ENCODE peak calls at places on chromosomes 12 and 14, in six cellular contexts. Z, D, W, T, V and S are unnamed samples.

GRCh38 chr12:107450541-107450940 is 235.1 kb upstream of the PWP1 start:
- DNase-seq in V (no peak), W (no peak), T (no peak), Z (no peak), D (no peak), S (no peak)

GRCh38 chr12:11555195-11555594 is 94.3 kb upstream of the ETV6 start:
- DNase-seq in W (no peak), V (no peak), T (no peak), Z (no peak), D (no peak), S (no peak)

GRCh38 chr14:59148334-59148900 is 40.0 kb upstream of the DAAM1 start:
- DNase-seq in Z (no peak), W (no peak), D (no peak), T (no peak), V (no peak), S (no peak)

GRCh38 chr14:66111891-66112290 is 374.3 kb upstream of the CCDC196 start:
- DNase-seq in T (no peak), D (no peak), Z (no peak), V (no peak), W (no peak), S (no peak)

GRCh38 chr12:121523741-121524140 is 57.1 kb downstream of the KDM2B start:
- DNase-seq in W (no peak), Z (no peak), D (no peak), V (no peak), T (no peak), S (no peak)

GRCh38 chr14:69670093-69670492 is 58.7 kb downstream of the SUSD6 start:
- DNase-seq in D (no peak), W (no peak), Z (no peak), V (no peak), T (no peak), S (no peak)

GRCh38 chr14:81831128-81831815 is 297.6 kb upstream of the SEL1L start:
- DNase-seq in V (no peak), Z (no peak), D (no peak), T (no peak), W (no peak), S (no peak)

GRCh38 chr12:113149361-113150150 is at the start of gene CFAP73:
- DNase-seq in Z (peak), T (peak), V (peak), D (peak), W (peak), S (peak)

GRCh38 chr12:89083491-89083890 is 268.8 kb downstream of the DUSP6 start:
- DNase-seq in W (no peak), V (no peak), Z (no peak), T (no peak), D (no peak), S (no peak)

GRCh38 chr14:61568572-61569011 is 126.7 kb upstream of the HIF1A start:
- DNase-seq in T (no peak), D (no peak), W (peak), Z (no peak), V (no peak), S (no peak)

GRCh38 chr14:39267592-39268112 is 33.9 kb downstream of the MIA2 start:
- DNase-seq in W (no peak), V (no peak), T (no peak), D (no peak), Z (peak), S (no peak)

GRCh38 chr12:108814462-108815211 is 42.7 kb downstream of the SSH1 start:
- DNase-seq in W (no peak), Z (no peak), V (no peak), D (no peak), T (no peak), S (no peak)

GRCh38 chr14:21467620-21468019 is 9.1 kb downstream of the RAB2B start:
- DNase-seq in T (no peak), Z (no peak), V (no peak), W (no peak), D (peak), S (no peak)

GRCh38 chr12:10847701-10848100 is 1.6 kb downstream of the PRR4 start:
- DNase-seq in Z (no peak), W (no peak), V (no peak), D (no peak), T (no peak), S (no peak)

GRCh38 chr14:105195533-105196227 is 14.6 kb upstream of the NUDT14 start:
- DNase-seq in T (no peak), D (peak), Z (no peak), V (no peak), W (no peak), S (no peak)

GRCh38 chr14:85529803-85530574 is at the start of gene FLRT2:
- DNase-seq in V (no peak), W (peak), Z (no peak), T (no peak), D (peak), S (peak)

GRCh38 chr12:52125499-52125900 is 46.0 kb downstream of the SMIM41 start:
- DNase-seq in V (no peak), D (no peak), T (no peak), W (peak), Z (no peak), S (no peak)

GRCh38 chr12:50745861-50746260 is 18.0 kb upstream of the ATF1 start:
- DNase-seq in T (no peak), W (no peak), V (no peak), D (no peak), Z (no peak), S (no peak)

GRCh38 chr14:69610859-69611263 is 535 bp upstream of the SUSD6 start:
- DNase-seq in T (no peak), Z (no peak), D (no peak), W (no peak), V (no peak), S (no peak)

GRCh38 chr14:58331111-58331510 is 32.8 kb downstream of the ARID4A start:
- DNase-seq in Z (peak), D (peak), W (peak), T (no peak), V (peak), S (peak)

DNA sequence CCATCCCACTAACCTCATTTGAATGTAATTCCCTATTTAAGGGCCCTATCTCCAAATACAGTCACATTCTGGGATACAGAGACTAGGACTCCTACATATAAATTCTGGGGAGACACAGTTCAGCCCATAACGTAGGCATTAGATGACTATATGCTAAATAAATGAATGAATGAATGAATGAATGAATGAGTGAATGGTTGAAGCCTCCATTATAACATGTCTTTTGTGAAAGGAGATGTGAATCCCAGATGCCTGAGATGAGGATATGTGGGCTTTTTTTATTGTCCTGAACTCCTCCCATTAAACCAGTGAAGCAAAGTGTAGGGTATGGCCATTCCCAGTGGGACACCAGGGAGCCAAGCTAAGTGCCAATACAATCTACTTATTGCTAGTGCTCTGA is 20.5 kb upstream of the TMEM233 start:
- DNase-seq in W (no peak), V (no peak), Z (no peak), T (no peak), D (no peak), S (no peak)
- TF ChIP-seq JUN in W (no peak), V (no peak), Z (no peak), T (no peak), D (no peak), S (no peak)

DNA sequence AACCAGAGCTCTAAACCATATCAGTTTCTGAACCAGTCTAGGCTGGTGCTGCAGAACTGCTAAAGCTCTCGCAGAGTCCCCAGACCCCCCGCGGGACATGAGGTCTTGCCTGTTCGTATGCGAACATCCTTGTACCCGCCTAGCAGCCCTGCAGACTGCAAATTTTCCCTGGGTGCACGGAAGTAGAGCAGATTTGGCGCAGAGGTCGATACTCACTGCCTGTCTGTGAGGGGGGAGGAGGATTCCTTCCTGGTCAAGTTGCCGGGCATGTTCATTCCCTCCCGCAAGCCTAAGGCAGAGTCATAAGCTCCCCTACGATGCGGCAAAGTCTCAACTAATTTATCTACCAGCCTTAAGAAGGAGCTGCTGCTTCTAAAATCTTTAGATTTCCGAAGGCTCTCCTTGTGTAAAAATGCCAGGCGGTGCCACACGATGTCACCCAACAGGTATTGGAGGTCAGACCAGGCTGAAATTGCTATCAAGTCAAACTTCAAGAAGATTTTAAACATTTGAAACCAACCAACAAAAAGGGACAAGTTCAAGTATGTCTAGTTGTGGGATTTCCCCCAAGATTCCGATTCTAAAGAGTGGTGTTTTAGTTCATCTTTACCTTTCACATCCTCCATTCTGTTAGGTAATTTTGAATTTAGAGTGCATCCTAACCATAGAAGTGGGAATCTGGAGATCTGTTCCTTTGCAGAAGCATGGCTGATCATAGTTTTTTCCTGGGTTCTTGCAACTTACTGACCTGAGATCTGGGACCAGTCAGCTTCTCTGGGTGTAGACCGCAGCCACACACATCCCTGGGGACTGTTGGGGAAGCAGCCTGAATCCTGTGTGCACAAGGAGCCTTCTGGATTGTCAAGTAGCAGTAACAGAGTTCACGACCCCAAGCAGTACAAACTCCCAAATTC is 1.6 kb upstream of the PAX9 start:
- DNase-seq in T (no peak), Z (no peak), V (no peak), D (no peak), W (peak), S (no peak)
- TF ChIP-seq JUN in T (no peak), Z (no peak), V (no peak), D (no peak), W (no peak), S (no peak)

GRCh38 chr14:94412671-94413638 is 24.6 kb upstream of the SERPINA1 start:
- DNase-seq in D (no peak), V (no peak), Z (peak), W (peak), T (no peak), S (peak)
- TF ChIP-seq JUN in D (no peak), V (no peak), Z (no peak), W (no peak), T (no peak), S (no peak)

GRCh38 chr14:77303417-77304156 is 17.1 kb downstream of the POMT2 start:
- DNase-seq in V (peak), D (peak), W (no peak), Z (peak), T (no peak), S (peak)

GRCh38 chr14:77307099-77307496 is 13.6 kb downstream of the POMT2 start:
- DNase-seq in W (no peak), T (no peak), D (peak), Z (peak), V (no peak), S (no peak)

GRCh38 chr14:77309122-77309521 is 11.6 kb downstream of the POMT2 start:
- DNase-seq in T (no peak), V (no peak), D (peak), W (no peak), Z (no peak), S (no peak)

GRCh38 chr14:77305696-77306095 is 15.0 kb downstream of the POMT2 start:
- DNase-seq in W (no peak), Z (no peak), V (no peak), D (no peak), T (no peak), S (no peak)

DNA sequence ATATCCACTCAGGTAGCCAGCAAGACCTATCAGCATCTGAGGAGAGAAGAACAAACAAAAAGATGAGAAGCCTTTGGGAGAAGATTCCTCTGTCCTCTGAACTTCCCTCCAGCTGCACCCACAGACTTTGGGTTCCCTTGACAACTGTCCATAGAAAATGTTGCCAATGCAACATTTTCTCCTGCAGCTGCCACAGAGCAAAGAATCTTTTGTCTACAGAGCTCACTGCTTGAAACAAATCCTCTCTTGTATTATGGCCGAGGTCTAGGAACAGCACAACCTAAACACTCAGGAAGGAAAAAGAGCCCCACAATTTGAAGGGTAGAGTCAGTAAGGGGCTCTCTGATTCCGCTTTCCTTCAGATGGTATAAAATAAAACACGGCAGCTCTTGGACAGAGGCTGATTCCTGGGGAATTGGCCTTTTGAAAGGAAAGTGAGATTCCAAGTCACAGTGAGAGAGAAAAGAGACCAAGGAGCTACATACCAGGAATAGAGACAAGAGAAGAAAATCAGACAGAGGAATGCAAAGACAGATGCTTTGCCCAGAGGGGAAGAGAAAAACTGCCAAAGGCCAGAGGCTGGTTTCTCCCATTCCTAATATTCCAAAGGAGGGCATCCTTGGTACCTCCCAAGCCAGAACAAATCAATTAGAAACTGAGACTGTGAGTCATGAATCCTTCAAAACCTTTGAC is 14.1 kb downstream of the POMT2 start:
- DNase-seq in T (no peak), Z (no peak), V (no peak), W (no peak), D (no peak), S (no peak)
- TF ChIP-seq JUN in T (no peak), Z (no peak), V (no peak), W (no peak), D (no peak), S (no peak)

DNA sequence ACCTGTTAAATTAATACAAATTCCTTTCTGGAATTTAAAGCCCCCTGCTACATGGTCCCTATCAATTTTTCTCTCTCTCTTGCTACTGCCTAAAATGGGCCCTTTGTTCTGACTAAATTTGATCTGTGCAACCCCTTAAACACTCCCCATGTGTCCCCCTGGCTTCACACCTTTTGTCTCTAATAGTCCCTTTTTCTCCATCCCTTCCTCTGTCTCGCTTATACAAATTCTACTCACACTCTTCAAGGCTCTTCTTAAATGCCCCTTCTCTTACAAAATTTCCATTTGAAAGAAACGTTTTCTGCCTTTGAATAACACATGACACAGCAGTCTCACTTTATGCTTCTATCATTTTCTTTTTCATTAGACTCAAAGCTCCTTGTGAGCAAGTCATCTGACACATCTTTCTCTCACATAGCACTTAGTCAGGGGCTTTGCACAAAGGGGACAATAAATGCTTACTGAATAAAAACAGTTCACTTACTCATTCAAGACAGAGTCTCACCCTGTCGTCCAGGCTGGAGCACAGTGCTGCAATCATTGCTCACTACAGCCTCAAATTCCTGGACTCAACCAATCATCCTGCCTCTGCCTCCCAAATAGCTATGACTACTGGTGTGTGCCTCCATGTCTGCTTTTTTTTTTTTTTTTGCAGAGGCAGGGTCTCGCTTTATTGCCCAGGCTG is 41.5 kb upstream of the NR2C1 start:
- DNase-seq in W (no peak), D (no peak), Z (no peak), V (no peak), T (no peak), S (no peak)
- TF ChIP-seq JUN in W (no peak), D (no peak), Z (no peak), V (no peak), T (no peak), S (no peak)

DNA sequence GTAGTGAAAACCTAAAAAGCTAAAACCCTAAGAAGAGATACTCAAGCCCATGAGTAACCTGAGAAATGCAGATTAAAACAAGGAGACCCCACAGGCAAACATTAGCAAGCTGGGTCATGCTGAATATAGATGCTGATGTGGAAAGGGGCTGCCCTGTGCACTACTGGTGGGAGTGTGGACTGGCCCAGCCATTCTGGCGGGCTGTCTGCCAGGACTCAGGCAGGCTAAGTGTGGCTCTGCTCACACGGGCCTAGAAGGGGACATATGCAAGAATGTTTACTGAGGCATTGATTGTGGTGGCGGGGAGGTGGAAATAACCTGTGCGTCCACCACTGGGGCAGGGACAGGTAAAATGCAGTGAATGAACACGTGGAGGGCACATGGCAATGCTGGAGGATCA is 48.3 kb downstream of the SPTB start:
- DNase-seq in V (no peak), W (no peak), T (no peak), D (no peak), Z (no peak), S (no peak)
- TF ChIP-seq JUN in V (no peak), W (no peak), T (no peak), D (no peak), Z (no peak), S (no peak)

DNA sequence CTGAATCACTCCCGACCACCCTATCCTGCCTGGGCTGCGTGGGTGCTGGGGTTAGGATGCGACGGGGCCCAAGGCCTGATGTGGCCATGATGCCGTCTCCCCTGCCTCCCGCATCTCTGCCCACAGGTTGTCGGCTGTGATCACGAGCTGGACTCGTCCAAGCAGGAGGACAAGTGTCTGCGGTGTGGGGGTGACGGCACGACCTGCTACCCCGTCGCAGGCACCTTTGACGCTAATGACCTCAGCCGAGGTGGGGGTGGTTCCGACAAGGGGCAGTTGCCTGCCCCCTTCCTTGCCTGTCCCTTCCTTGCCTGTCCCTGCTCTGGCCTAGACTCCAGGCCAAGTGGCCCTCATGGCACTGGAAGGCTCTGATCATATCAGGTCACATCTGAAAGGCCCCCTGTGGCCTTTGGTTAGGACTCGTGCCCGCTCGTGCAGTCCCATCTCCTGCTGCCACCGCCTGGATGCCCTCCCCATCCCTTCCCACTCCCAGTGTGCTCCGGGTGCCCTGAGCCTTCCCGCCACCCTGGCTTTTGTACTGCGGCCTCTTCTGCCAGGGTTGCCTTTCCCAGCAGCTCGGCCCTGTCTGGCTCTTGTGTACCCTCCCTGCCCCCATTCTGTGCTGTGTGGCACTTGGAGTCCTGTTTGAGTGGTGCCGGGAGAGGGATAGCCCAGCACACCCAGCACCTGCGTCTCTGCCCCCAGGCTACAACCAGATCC is 13.6 kb downstream of the PAPLN start:
- DNase-seq in V (no peak), W (no peak), T (no peak), D (no peak), Z (no peak), S (no peak)
- TF ChIP-seq JUN in V (no peak), W (no peak), T (no peak), D (no peak), Z (no peak), S (no peak)

GRCh38 chr12:124949779-124950728 is 35.6 kb upstream of the UBC start:
- DNase-seq in Z (no peak), V (no peak), T (no peak), W (no peak), D (no peak), S (no peak)
- TF ChIP-seq JUN in Z (no peak), V (no peak), T (no peak), W (no peak), D (no peak), S (no peak)

DNA sequence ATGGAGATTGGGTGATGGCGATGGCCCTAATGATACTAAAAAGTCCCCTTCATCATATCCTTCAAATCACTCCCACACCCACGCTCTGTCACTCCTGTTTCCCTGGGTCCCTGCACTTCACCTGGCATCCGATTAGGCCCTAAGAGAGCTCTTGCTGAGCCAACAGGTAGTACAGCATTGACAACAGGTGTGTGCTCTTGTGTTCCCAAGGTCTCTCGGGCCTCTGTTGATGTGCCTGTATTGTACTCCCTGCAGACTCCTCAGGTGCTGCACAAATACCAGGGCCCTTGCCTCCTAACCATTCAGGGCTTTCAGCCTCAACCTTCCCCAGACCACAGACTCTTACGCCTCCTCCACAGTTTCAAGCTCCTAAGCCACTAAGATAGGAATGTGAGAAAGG is 25.8 kb upstream of the VDR start:
- DNase-seq in W (no peak), T (no peak), D (no peak), Z (no peak), V (no peak), S (no peak)
- TF ChIP-seq JUN in W (no peak), T (no peak), D (no peak), Z (no peak), V (no peak), S (no peak)